ENCODE peak calls at places on chromosome 19, in four cellular contexts. A is Caco-2, B is brain microvascular endothelial cell, I is Peyer's patch. R is an unnamed sample.

GRCh38 chr19:33374406-33374703 is 846 bp downstream of the CEBPG start:
- DNase-seq in A (no peak), B (no peak), I (peak; percentile 57), R (peak; percentile 26)

GRCh38 chr19:41335467-41335866 is 18.3 kb downstream of the TGFB1 start:
- DNase-seq in A (no peak), B (no peak), I (no peak), R (no peak)

GRCh38 chr19:4557186-4557970 is 2.1 kb downstream of the SEMA6B start:
- DNase-seq in A (peak; percentile 72), B (no peak), I (no peak), R (no peak)

GRCh38 chr19:24101459-24102122 is 14.6 kb downstream of the ZNF254 start:
- DNase-seq in A (no peak), B (peak; percentile 24), I (no peak), R (no peak)

GRCh38 chr19:12837225-12837624 is 1.1 kb upstream of the MAST1 start:
- DNase-seq in A (no peak), B (no peak), I (no peak), R (no peak)

GRCh38 chr19:44051654-44052402 is at the start of gene ZNF223:
- DNase-seq in A (peak; percentile 98), B (peak; percentile 94), I (peak; percentile 97), R (peak; percentile 79)

GRCh38 chr19:32661318-32661717 is 13.7 kb downstream of the ANKRD27 start:
- DNase-seq in A (no peak), B (no peak), I (no peak), R (no peak)

GRCh38 chr19:8302734-8303133 is 5.4 kb downstream of the CD320 start:
- DNase-seq in A (peak; percentile 18), B (no peak), I (peak; percentile 39), R (no peak)

GRCh38 chr19:36120984-36121358 is 5.7 kb downstream of the TBCB start:
- DNase-seq in A (no peak), B (no peak), I (no peak), R (peak; percentile 9)

GRCh38 chr19:17302391-17303166 is 646 bp downstream of the ABHD8 start:
- DNase-seq in A (no peak), B (no peak), I (no peak), R (no peak)

GRCh38 chr19:2047449-2048103 is 3.5 kb downstream of the MKNK2 start:
- DNase-seq in A (no peak), B (no peak), I (peak; percentile 87), R (no peak)

GRCh38 chr19:50478901-50479715 is 2.5 kb upstream of the GARIN5A start:
- DNase-seq in A (no peak), B (peak; percentile 38), I (no peak), R (no peak)

DNA sequence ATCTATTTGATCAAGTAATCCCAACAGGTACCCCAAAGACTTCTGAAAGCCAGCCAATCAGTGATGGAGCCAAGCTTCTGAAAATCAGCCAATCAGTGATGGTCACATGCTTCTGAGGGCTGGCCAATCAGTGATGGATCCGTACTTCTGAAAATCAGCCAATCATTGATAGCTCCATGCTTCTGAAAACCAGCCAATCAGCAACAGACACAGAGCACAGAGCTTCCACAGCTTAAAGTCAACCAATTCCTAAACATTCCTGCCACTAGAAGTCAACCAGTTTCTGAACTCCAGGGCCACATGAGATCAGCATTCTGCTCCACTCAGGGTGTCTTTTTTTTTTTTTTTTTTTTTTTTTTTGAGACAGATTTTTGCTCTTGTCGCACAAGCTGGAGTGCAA is 8.2 kb upstream of the HSD17B14 start:
- DNase-seq in A (peak; percentile 83), B (no peak), I (no peak), R (no peak)
- TF ChIP-seq CTCF in A (peak; percentile 33), B (no peak), I (no peak), R (no peak)

DNA sequence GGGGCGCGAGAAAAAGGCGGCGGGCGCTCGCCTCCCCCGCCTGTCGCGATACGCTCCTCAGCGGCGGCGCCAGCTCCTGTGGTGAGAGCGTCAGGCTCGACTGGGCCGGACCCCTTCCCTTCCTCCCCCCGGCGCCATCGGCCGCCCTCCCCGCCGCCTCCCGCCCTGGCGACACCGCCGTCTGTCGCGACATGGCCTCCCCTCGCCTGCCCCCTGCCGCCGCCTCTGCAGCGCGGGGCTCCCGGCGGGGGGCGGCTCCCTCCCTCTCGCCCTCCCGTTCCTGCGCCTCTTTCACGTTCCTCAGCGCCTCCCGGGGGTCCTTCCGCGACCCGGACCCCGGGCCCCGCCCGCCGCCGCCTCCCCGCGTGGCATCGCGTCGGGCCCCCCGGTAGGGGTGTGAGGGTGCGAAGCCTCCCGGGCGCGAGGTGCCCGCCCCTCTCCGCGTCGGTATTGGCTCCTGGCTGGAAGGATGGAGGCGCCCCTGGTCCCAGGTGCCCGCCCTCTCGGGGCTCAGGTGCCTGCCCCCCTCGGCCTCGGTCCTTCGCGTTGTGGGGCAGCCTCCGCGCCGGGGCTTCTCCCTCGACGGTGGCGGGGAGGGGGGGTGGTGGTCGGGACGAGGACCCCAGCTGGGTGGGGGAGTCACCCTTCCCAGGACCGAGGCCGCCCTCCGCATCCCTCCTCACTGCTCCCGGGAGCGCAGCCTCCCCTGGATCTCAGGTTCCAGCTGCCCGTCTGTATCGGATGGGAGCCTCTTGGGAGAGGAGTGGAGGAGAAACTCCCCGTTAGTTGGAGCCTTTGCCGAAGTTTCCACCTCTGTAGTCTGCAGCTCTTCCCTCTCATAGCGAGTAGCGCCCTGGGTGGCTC is 583 bp downstream of the CNOT3 start:
- DNase-seq in A (no peak), B (no peak), I (no peak), R (peak; percentile 55)
- TF ChIP-seq CTCF in A (no peak), B (no peak), I (no peak), R (no peak)

DNA sequence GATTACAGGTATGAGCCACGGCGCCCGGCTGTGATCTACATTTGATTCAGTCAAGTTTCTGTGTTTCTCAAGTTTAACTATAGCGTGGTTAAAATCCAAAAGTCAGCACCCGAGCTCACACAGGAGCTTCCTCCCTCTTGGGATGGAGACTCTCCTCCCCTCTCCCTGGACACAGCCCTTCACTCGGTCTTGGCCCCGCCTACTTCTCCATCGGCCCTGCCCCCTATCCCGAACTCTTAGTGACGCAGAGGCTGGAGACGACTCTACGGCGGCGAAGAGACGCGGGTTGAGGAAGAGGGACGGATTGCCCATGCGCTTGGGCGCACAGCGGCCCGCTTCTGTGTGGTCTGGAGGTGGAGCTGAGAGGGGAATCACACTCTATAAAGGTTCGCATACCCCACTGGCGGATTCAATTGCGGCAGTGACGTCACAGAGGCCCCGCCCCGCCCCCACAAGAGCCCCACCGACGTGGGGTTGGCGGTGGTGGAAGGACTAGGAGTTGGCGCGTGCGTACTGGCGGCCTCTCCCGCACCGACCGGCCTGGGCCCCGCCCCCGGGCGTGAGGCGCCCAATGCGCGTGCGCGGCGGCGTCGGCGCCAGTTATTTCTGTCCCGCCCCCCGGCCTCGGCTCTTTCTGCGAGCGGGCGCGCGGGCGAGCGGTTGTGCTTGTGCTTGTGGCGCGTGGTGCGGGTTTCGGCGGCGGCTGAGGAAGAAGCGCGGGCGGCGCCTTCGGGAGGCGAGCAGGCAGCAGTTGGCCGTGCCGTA is at the start of gene TRIM28:
- DNase-seq in A (peak; percentile 99), B (peak; percentile 98), I (peak; percentile 99), R (peak; percentile 100)
- TF ChIP-seq CTCF in A (no peak), B (no peak), I (peak; percentile 34), R (no peak)

DNA sequence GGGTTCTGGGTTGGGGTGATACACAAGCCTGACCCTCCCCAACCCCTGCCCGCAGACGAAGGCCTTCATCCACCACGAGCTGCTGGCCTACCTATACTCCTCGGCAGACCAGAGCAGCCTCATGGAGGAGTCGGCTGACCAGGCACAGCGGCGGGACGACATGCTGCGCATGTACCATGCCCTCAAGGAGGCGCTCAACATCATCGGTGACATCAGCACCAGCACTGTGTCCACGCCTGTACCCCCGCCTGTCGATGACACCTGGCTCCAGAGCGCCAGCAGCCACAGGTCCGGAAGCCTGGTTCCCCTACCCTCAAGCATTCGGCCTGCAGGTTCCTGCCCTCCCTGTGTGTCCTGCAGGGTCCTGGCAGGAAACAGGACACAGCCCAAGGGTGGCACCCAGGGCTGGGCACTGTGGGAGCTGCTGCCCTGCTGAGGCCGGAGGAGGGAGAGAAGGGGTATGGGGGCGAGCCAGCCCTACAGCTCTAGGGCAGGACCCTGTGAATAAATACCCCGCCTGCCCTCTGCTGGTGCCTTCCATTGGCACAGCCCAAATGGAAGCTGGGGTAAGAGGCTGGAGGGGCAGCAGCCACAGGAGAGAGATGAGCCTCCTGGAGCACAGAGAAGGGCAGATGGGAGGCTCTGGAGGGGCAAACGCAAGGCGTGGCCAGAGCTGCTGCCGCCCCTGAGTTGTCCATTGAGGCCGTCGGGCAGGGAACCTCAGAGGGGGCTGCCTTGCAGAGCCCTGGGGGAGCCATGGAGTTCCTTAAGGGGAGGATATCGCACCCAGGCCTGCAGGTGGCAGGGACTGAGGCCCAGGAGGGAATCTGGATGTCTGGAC is 6.8 kb downstream of the TMED1 start:
- DNase-seq in A (no peak), B (no peak), I (no peak), R (no peak)
- TF ChIP-seq CTCF in A (no peak), B (peak; percentile 46), I (no peak), R (no peak)

DNA sequence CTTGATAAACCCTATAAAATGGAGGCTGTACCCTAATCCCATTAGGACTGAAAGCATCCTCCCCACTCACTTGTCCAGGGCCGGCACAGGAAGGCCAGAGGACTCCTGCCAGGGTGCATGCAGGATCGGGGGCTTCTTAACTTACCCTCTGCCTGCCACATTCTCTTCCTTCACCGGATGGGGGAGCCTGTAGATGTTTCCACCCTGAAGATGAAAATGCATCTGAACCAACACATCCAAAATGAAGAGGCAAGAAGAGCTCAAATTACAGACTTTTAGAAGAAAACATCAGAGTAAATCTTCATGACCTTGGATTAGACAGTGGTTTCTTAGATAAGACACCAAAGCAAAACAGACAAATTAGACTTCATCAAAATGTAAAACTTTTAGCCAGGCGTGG is 25.9 kb upstream of the NAPA start:
- DNase-seq in A (no peak), B (peak; percentile 11), I (no peak), R (no peak)
- TF ChIP-seq CTCF in A (peak; percentile 69), B (peak; percentile 67), I (peak; percentile 19), R (no peak)

GRCh38 chr19:38675611-38676010 is 28.2 kb downstream of the ACTN4 start:
- DNase-seq in A (no peak), B (no peak), I (peak; percentile 87), R (no peak)
- TF ChIP-seq CTCF in A (no peak), B (no peak), I (peak; percentile 59), R (no peak)

GRCh38 chr19:18831524-18832330 is at the start of gene UPF1:
- DNase-seq in A (peak; percentile 92), B (peak; percentile 80), I (peak; percentile 96), R (peak; percentile 97)
- TF ChIP-seq CTCF in A (no peak), B (no peak), I (peak; percentile 31), R (no peak)

GRCh38 chr19:7197760-7198696 is 96.2 kb downstream of the INSR start:
- DNase-seq in A (peak; percentile 90), B (peak; percentile 83), I (peak; percentile 95), R (peak; percentile 96)
- TF ChIP-seq CTCF in A (no peak), B (peak; percentile 5), I (peak; percentile 42), R (no peak)

R was measured in GM13976.